ENCODE peak calls at places on chromosomes 2 and 18, in six cellular contexts. One of them, this sample, is unnamed.

GRCh38 chr2:55992465-55992864 is 68.9 kb upstream of the EFEMP1 start:
- DNase-seq in hypothalamus: no peak
- DNase-seq in nephron progenitor cell: no peak
- DNase-seq in stimulated activated naive CD8-positive, alpha-beta T cell treated with anti-CD3 and anti-CD28 coated beads, Interleukin-15, Interleukin-2, amounts not matched to agents 100 U/mL and 50 U/mL, for 24 hours: no peak
- DNase-seq in naive thymus-derived CD4-positive, alpha-beta T cell: no peak
- DNase-seq in stimulated activated CD8-positive, alpha-beta memory T cell treated with anti-CD3 and anti-CD28 coated beads, Interleukin-12 subunit alpha, Interleukin-12 subunit beta, amount 100 ng/mL, for 1 hour: no peak
- DNase-seq in this sample: no peak

GRCh38 chr2:206064077-206064476 is 21.9 kb downstream of the INO80D start:
- DNase-seq in hypothalamus: no peak
- DNase-seq in nephron progenitor cell: no peak
- DNase-seq in stimulated activated naive CD8-positive, alpha-beta T cell treated with anti-CD3 and anti-CD28 coated beads, Interleukin-15, Interleukin-2, amounts not matched to agents 100 U/mL and 50 U/mL, for 24 hours: no peak
- DNase-seq in naive thymus-derived CD4-positive, alpha-beta T cell: no peak
- DNase-seq in stimulated activated CD8-positive, alpha-beta memory T cell treated with anti-CD3 and anti-CD28 coated beads, Interleukin-12 subunit alpha, Interleukin-12 subunit beta, amount 100 ng/mL, for 1 hour: no peak
- DNase-seq in this sample: no peak

GRCh38 chr2:25322313-25322712 is 19.4 kb downstream of the DNMT3A start:
- DNase-seq in hypothalamus: no peak
- DNase-seq in nephron progenitor cell: no peak
- DNase-seq in stimulated activated naive CD8-positive, alpha-beta T cell treated with anti-CD3 and anti-CD28 coated beads, Interleukin-15, Interleukin-2, amounts not matched to agents 100 U/mL and 50 U/mL, for 24 hours: no peak
- DNase-seq in naive thymus-derived CD4-positive, alpha-beta T cell: no peak
- DNase-seq in stimulated activated CD8-positive, alpha-beta memory T cell treated with anti-CD3 and anti-CD28 coated beads, Interleukin-12 subunit alpha, Interleukin-12 subunit beta, amount 100 ng/mL, for 1 hour: no peak
- DNase-seq in this sample: no peak

GRCh38 chr2:17759805-17760204 is 5.9 kb downstream of the GEN1 start:
- DNase-seq in hypothalamus: no peak
- DNase-seq in nephron progenitor cell: no peak
- DNase-seq in stimulated activated naive CD8-positive, alpha-beta T cell treated with anti-CD3 and anti-CD28 coated beads, Interleukin-15, Interleukin-2, amounts not matched to agents 100 U/mL and 50 U/mL, for 24 hours: no peak
- DNase-seq in naive thymus-derived CD4-positive, alpha-beta T cell: no peak
- DNase-seq in stimulated activated CD8-positive, alpha-beta memory T cell treated with anti-CD3 and anti-CD28 coated beads, Interleukin-12 subunit alpha, Interleukin-12 subunit beta, amount 100 ng/mL, for 1 hour: no peak
- DNase-seq in this sample: no peak

GRCh38 chr18:43714346-43715010 is 437.2 kb upstream of the SYT4 start:
- DNase-seq in hypothalamus: no peak
- DNase-seq in nephron progenitor cell: no peak
- DNase-seq in stimulated activated naive CD8-positive, alpha-beta T cell treated with anti-CD3 and anti-CD28 coated beads, Interleukin-15, Interleukin-2, amounts not matched to agents 100 U/mL and 50 U/mL, for 24 hours: no peak
- DNase-seq in naive thymus-derived CD4-positive, alpha-beta T cell: no peak
- DNase-seq in stimulated activated CD8-positive, alpha-beta memory T cell treated with anti-CD3 and anti-CD28 coated beads, Interleukin-12 subunit alpha, Interleukin-12 subunit beta, amount 100 ng/mL, for 1 hour: no peak
- DNase-seq in this sample: peak

GRCh38 chr2:206915136-206915535 is 24.2 kb upstream of the CPO start:
- DNase-seq in hypothalamus: no peak
- DNase-seq in nephron progenitor cell: no peak
- DNase-seq in stimulated activated naive CD8-positive, alpha-beta T cell treated with anti-CD3 and anti-CD28 coated beads, Interleukin-15, Interleukin-2, amounts not matched to agents 100 U/mL and 50 U/mL, for 24 hours: no peak
- DNase-seq in naive thymus-derived CD4-positive, alpha-beta T cell: no peak
- DNase-seq in stimulated activated CD8-positive, alpha-beta memory T cell treated with anti-CD3 and anti-CD28 coated beads, Interleukin-12 subunit alpha, Interleukin-12 subunit beta, amount 100 ng/mL, for 1 hour: no peak
- DNase-seq in this sample: peak

GRCh38 chr2:44120428-44120827 is 48.2 kb upstream of the PPM1B start:
- DNase-seq in hypothalamus: no peak
- DNase-seq in nephron progenitor cell: no peak
- DNase-seq in stimulated activated naive CD8-positive, alpha-beta T cell treated with anti-CD3 and anti-CD28 coated beads, Interleukin-15, Interleukin-2, amounts not matched to agents 100 U/mL and 50 U/mL, for 24 hours: peak
- DNase-seq in naive thymus-derived CD4-positive, alpha-beta T cell: peak
- DNase-seq in stimulated activated CD8-positive, alpha-beta memory T cell treated with anti-CD3 and anti-CD28 coated beads, Interleukin-12 subunit alpha, Interleukin-12 subunit beta, amount 100 ng/mL, for 1 hour: no peak
- DNase-seq in this sample: no peak

GRCh38 chr2:171180229-171180937 is 19.7 kb upstream of the TLK1 start:
- DNase-seq in hypothalamus: no peak
- DNase-seq in nephron progenitor cell: no peak
- DNase-seq in stimulated activated naive CD8-positive, alpha-beta T cell treated with anti-CD3 and anti-CD28 coated beads, Interleukin-15, Interleukin-2, amounts not matched to agents 100 U/mL and 50 U/mL, for 24 hours: no peak
- DNase-seq in naive thymus-derived CD4-positive, alpha-beta T cell: no peak
- DNase-seq in stimulated activated CD8-positive, alpha-beta memory T cell treated with anti-CD3 and anti-CD28 coated beads, Interleukin-12 subunit alpha, Interleukin-12 subunit beta, amount 100 ng/mL, for 1 hour: no peak
- DNase-seq in this sample: no peak

GRCh38 chr2:3535794-3536681 is 16.7 kb upstream of the ADI1 start:
- DNase-seq in hypothalamus: no peak
- DNase-seq in nephron progenitor cell: peak
- DNase-seq in stimulated activated naive CD8-positive, alpha-beta T cell treated with anti-CD3 and anti-CD28 coated beads, Interleukin-15, Interleukin-2, amounts not matched to agents 100 U/mL and 50 U/mL, for 24 hours: no peak
- DNase-seq in naive thymus-derived CD4-positive, alpha-beta T cell: no peak
- DNase-seq in stimulated activated CD8-positive, alpha-beta memory T cell treated with anti-CD3 and anti-CD28 coated beads, Interleukin-12 subunit alpha, Interleukin-12 subunit beta, amount 100 ng/mL, for 1 hour: no peak
- DNase-seq in this sample: no peak

GRCh38 chr2:42256502-42256901 is 87.3 kb downstream of the EML4 start:
- DNase-seq in hypothalamus: no peak
- DNase-seq in nephron progenitor cell: no peak
- DNase-seq in stimulated activated naive CD8-positive, alpha-beta T cell treated with anti-CD3 and anti-CD28 coated beads, Interleukin-15, Interleukin-2, amounts not matched to agents 100 U/mL and 50 U/mL, for 24 hours: no peak
- DNase-seq in naive thymus-derived CD4-positive, alpha-beta T cell: peak
- DNase-seq in stimulated activated CD8-positive, alpha-beta memory T cell treated with anti-CD3 and anti-CD28 coated beads, Interleukin-12 subunit alpha, Interleukin-12 subunit beta, amount 100 ng/mL, for 1 hour: no peak
- DNase-seq in this sample: no peak

This sample was measured in retina.